ENCODE peak calls at places on chromosomes 4 and X, in four cellular contexts. One of them, this sample, is unnamed.

GRCh38 chr4:100694467-100694866 is 176.6 kb upstream of the EMCN start:
- DNase-seq in H9: no peak
- DNase-seq in mucosa of gallbladder: no peak
- DNase-seq in iris pigment epithelial cell: no peak
- DNase-seq in this sample: no peak

GRCh38 chrX:18194688-18195087 is 26.0 kb downstream of the BEND2 start:
- DNase-seq in H9: no peak
- DNase-seq in mucosa of gallbladder: no peak
- DNase-seq in iris pigment epithelial cell: no peak
- DNase-seq in this sample: no peak

GRCh38 chr4:15778742-15779231 is 659 bp downstream of the CD38 start:
- DNase-seq in H9: peak; percentile 38
- DNase-seq in mucosa of gallbladder: no peak
- DNase-seq in iris pigment epithelial cell: peak; percentile 33
- DNase-seq in this sample: no peak

GRCh38 chr4:141340458-141340857 is 119.8 kb downstream of the ZNF330 start:
- DNase-seq in H9: no peak
- DNase-seq in mucosa of gallbladder: no peak
- DNase-seq in iris pigment epithelial cell: no peak
- DNase-seq in this sample: no peak

GRCh38 chr4:144591401-144591800 is 54.6 kb upstream of the HHIP start:
- DNase-seq in H9: no peak
- DNase-seq in mucosa of gallbladder: peak; percentile 43
- DNase-seq in iris pigment epithelial cell: peak; percentile 88
- DNase-seq in this sample: no peak

GRCh38 chrX:13235930-13236329 is 83.9 kb downstream of the ATXN3L start:
- DNase-seq in H9: no peak
- DNase-seq in mucosa of gallbladder: no peak
- DNase-seq in iris pigment epithelial cell: no peak
- DNase-seq in this sample: no peak

GRCh38 chr4:122614621-122615020 is 6.2 kb downstream of the IL21 start:
- DNase-seq in H9: no peak
- DNase-seq in mucosa of gallbladder: no peak
- DNase-seq in iris pigment epithelial cell: no peak
- DNase-seq in this sample: no peak

GRCh38 chr4:6732441-6733357 is 16.7 kb downstream of the BLOC1S4 start:
- DNase-seq in H9: no peak
- DNase-seq in mucosa of gallbladder: peak; percentile 77
- DNase-seq in iris pigment epithelial cell: peak; percentile 95
- DNase-seq in this sample: no peak

GRCh38 chr4:6806924-6807676 is 24.6 kb downstream of the KIAA0232 start:
- DNase-seq in H9: no peak
- DNase-seq in mucosa of gallbladder: no peak
- DNase-seq in iris pigment epithelial cell: peak; percentile 38
- DNase-seq in this sample: no peak

GRCh38 chr4:10173754-10174749 is 57.5 kb upstream of the WDR1 start:
- DNase-seq in H9: no peak
- DNase-seq in mucosa of gallbladder: no peak
- DNase-seq in iris pigment epithelial cell: no peak
- DNase-seq in this sample: no peak

GRCh38 chr4:169677150-169677732 is 56.9 kb downstream of the CLCN3 start:
- DNase-seq in H9: no peak
- DNase-seq in mucosa of gallbladder: no peak
- DNase-seq in iris pigment epithelial cell: no peak
- DNase-seq in this sample: no peak

GRCh38 chr4:78058591-78059523 is 1.7 kb downstream of the FRAS1 start:
- DNase-seq in H9: peak; percentile 72
- DNase-seq in mucosa of gallbladder: peak; percentile 31
- DNase-seq in iris pigment epithelial cell: peak; percentile 34
- DNase-seq in this sample: peak; percentile 91

GRCh38 chrX:12975999-12976558 is 1.2 kb downstream of the TMSB4X start:
- DNase-seq in H9: no peak
- DNase-seq in mucosa of gallbladder: no peak
- DNase-seq in iris pigment epithelial cell: peak; percentile 43
- DNase-seq in this sample: peak; percentile 80

GRCh38 chr4:169604131-169604900 is 8.1 kb downstream of the NEK1 start:
- DNase-seq in H9: no peak
- DNase-seq in mucosa of gallbladder: no peak
- DNase-seq in iris pigment epithelial cell: peak; percentile 90
- DNase-seq in this sample: no peak

GRCh38 chr4:53205970-53206369 is 159.9 kb downstream of the SCFD2 start:
- DNase-seq in H9: no peak
- DNase-seq in mucosa of gallbladder: no peak
- DNase-seq in iris pigment epithelial cell: no peak
- DNase-seq in this sample: no peak

GRCh38 chr4:186820371-186820990 is 96.8 kb upstream of the FAT1 start:
- DNase-seq in H9: no peak
- DNase-seq in mucosa of gallbladder: peak; percentile 45
- DNase-seq in iris pigment epithelial cell: peak; percentile 70
- DNase-seq in this sample: peak; percentile 31

GRCh38 chr4:152605641-152606304 is 69.9 kb upstream of the FBXW7 start:
- DNase-seq in H9: no peak
- DNase-seq in mucosa of gallbladder: no peak
- DNase-seq in iris pigment epithelial cell: peak; percentile 15
- DNase-seq in this sample: peak; percentile 29

GRCh38 chrX:110044531-110045249 is 41.8 kb downstream of the TMEM164 start:
- DNase-seq in H9: no peak
- DNase-seq in mucosa of gallbladder: no peak
- DNase-seq in iris pigment epithelial cell: no peak
- DNase-seq in this sample: no peak

GRCh38 chrX:154717824-154718223 is 33.1 kb downstream of the GAB3 start:
- DNase-seq in H9: no peak
- DNase-seq in mucosa of gallbladder: no peak
- DNase-seq in iris pigment epithelial cell: peak; percentile 44
- DNase-seq in this sample: no peak

GRCh38 chrX:67523002-67523711 is 20.7 kb upstream of the AR start:
- DNase-seq in H9: no peak
- DNase-seq in mucosa of gallbladder: no peak
- DNase-seq in iris pigment epithelial cell: no peak
- DNase-seq in this sample: no peak

GRCh38 chr4:10808591-10808990 is 124.0 kb upstream of the CLNK start:
- DNase-seq in H9: no peak
- DNase-seq in mucosa of gallbladder: no peak
- DNase-seq in iris pigment epithelial cell: peak; percentile 82
- DNase-seq in this sample: no peak

GRCh38 chr4:169159614-169160013 is 111.1 kb downstream of the SH3RF1 start:
- DNase-seq in H9: no peak
- DNase-seq in mucosa of gallbladder: no peak
- DNase-seq in iris pigment epithelial cell: peak; percentile 83
- DNase-seq in this sample: no peak

GRCh38 chr4:151600432-151600831 is 160.4 kb downstream of the GATB start:
- DNase-seq in H9: no peak
- DNase-seq in mucosa of gallbladder: no peak
- DNase-seq in iris pigment epithelial cell: peak; percentile 21
- DNase-seq in this sample: no peak

GRCh38 chrX:26050099-26050498 is 88.0 kb upstream of the MAGEB18 start:
- DNase-seq in H9: no peak
- DNase-seq in mucosa of gallbladder: no peak
- DNase-seq in iris pigment epithelial cell: no peak
- DNase-seq in this sample: no peak

This sample was measured in neural progenitor cell.